ENCODE peak calls at places on chromosomes 3 and 15, in eight cellular contexts. F, M, C, N, D, X, A and H are unnamed samples.

GRCh38 chr15:70192490-70192889 is 94.8 kb upstream of the TLE3 start:
- DNase-seq in F (no peak), M (no peak), C (no peak), N (no peak), D (no peak), X (no peak), A (no peak), H (no peak)

GRCh38 chr15:96472647-96473046 is 142.1 kb downstream of the NR2F2 start:
- DNase-seq in F (no peak), M (no peak), C (no peak), N (no peak), D (no peak), X (no peak), A (no peak), H (no peak)

GRCh38 chr15:48282186-48282585 is 49.0 kb upstream of the DUT start:
- DNase-seq in F (no peak), M (no peak), C (no peak), N (no peak), D (no peak), X (peak), A (no peak), H (peak)

GRCh38 chr15:85800460-85801123 is 5.9 kb upstream of the KLHL25 start:
- DNase-seq in F (no peak), M (no peak), C (peak), N (peak), D (peak), X (peak), A (peak), H (peak)

GRCh38 chr3:179451335-179452165 is at the start of gene GNB4:
- DNase-seq in F (peak), M (peak), C (peak), N (peak), D (peak), X (peak), A (peak), H (peak)

GRCh38 chr3:16063603-16064002 is 110.9 kb upstream of the GALNT15 start:
- DNase-seq in F (no peak), M (no peak), C (no peak), N (no peak), D (no peak), X (no peak), A (no peak), H (no peak)

GRCh38 chr15:76647612-76648011 is 257.5 kb downstream of the SCAPER start:
- DNase-seq in F (no peak), M (no peak), C (no peak), N (no peak), D (no peak), X (no peak), A (no peak), H (no peak)

GRCh38 chr3:143327388-143327787 is 207.8 kb downstream of the CHST2 start:
- DNase-seq in F (no peak), M (no peak), C (no peak), N (no peak), D (no peak), X (no peak), A (no peak), H (no peak)

GRCh38 chr15:62880278-62880677 is 162.3 kb upstream of the TPM1 start:
- DNase-seq in F (no peak), M (no peak), C (no peak), N (no peak), D (no peak), X (peak), A (no peak), H (peak)

DNA sequence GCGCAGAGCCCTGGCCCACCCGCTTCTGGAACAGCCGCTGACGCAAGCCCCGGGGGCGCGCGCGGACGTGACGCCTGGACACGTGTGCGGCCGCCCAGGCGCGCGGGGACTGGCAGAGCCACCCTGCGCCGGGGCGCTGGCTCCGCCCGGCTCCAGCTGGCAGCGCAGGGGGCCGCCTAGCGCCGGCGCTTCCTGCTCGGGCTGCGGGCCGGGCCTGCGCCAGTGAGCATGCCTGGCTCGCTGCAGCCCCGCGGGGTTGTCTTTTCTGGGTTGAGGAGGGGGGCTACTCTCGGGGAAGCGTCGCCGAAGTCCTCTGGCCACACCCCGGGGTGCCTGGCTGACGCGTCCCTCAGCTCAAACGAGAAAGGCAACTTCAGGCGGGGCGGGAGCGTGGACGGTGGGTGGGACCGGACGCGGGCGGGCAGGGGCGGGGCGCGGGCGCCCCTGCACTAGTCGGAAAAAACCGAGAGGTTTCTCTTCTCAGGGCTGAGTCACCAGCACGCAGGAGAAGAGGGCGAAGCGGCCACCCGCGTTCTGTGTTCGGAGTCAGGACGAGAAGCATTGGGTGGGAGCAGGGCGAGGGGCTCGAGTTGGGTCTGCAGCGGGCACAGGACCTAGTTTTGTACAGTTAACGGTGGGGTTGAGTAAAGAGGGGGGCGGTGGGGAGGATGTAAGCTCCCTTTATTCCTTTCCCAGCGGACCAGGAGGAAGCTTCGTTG is at the start of gene SIAH2:
- DNase-seq in F (peak), M (peak), C (peak), N (peak), D (peak), X (peak), A (peak), H (peak)
- H3K4me3 ChIP-seq in F (peak), M (peak), C (peak), N (peak), D (peak), X (peak), A (peak), H (peak)

GRCh38 chr15:71747128-71748083 is 62.9 kb upstream of the NR2E3 start:
- DNase-seq in F (no peak), M (no peak), C (no peak), N (no peak), D (no peak), X (peak), A (no peak), H (peak)
- TF ChIP-seq CTCF in F (no peak), M (peak), C (no peak), N (no peak), D (no peak), X (no peak), A (no peak), H (no peak)

GRCh38 chr3:197950661-197951029 is 655 bp downstream of the RPL35A start:
- DNase-seq in F (no peak), M (no peak), C (no peak), N (no peak), D (no peak), X (no peak), A (no peak), H (no peak)

GRCh38 chr3:197953881-197954280 is 3.9 kb downstream of the RPL35A start:
- DNase-seq in F (no peak), M (no peak), C (no peak), N (no peak), D (no peak), X (peak), A (no peak), H (peak)

GRCh38 chr3:197953325-197953724 is 3.3 kb downstream of the RPL35A start:
- DNase-seq in F (no peak), M (no peak), C (no peak), N (no peak), D (no peak), X (no peak), A (no peak), H (no peak)

GRCh38 chr3:197951392-197951990 is 1.5 kb downstream of the RPL35A start:
- DNase-seq in F (no peak), M (no peak), C (no peak), N (no peak), D (no peak), X (no peak), A (no peak), H (no peak)

GRCh38 chr3:197952440-197952839 is 2.5 kb downstream of the RPL35A start:
- DNase-seq in F (no peak), M (no peak), C (no peak), N (no peak), D (no peak), X (no peak), A (no peak), H (no peak)
- H3K4me3 ChIP-seq in F (no peak), M (no peak), C (no peak), N (no peak), D (no peak), X (peak), A (no peak), H (no peak)

DNA sequence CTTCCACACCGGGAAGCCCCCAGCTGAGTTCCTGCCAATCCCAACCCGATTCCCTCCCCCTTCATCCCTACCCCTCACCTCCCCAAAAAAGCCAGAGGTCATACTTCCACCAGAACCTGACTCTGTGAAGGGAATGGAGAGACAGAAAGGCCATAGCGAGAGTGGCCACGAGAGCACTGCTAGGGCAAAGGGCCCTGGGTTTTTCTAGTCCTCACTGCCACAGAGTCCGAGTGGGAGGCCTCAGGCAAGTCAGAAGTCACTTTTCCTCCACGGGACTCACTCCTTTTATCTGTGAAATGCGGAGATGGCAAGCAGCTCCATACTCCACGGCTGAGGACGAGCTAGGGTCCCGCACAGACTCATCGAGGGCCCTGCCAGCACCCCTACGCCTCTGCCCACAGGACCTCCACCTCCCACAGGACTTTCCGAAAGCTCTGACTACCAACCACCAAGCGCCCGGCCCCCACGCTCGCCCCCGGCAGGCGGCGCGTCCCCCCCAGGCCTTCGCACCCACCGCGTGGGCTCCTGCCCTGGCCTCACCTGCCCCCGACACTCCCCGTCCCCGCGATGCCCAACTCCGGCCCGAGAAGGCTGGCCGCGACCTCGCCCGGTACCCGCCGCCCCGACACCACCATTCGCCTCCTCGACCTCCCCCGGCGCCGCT is 794 bp downstream of the ATP13A3 start:
- DNase-seq in F (peak), M (no peak), C (no peak), N (peak), D (peak), X (peak), A (no peak), H (peak)
- TF ChIP-seq CTCF in F (no peak), M (peak), C (no peak), N (no peak), D (peak), X (peak), A (no peak), H (no peak)

GRCh38 chr3:14451844-14452533 is 49.6 kb downstream of the SLC6A6 start:
- DNase-seq in F (peak), M (no peak), C (no peak), N (no peak), D (peak), X (peak), A (peak), H (peak)

GRCh38 chr3:14453841-14454630 is 51.6 kb downstream of the SLC6A6 start:
- DNase-seq in F (no peak), M (no peak), C (no peak), N (no peak), D (peak), X (no peak), A (no peak), H (no peak)

GRCh38 chr3:14453368-14453710 is 50.9 kb downstream of the SLC6A6 start:
- DNase-seq in F (no peak), M (no peak), C (no peak), N (no peak), D (no peak), X (no peak), A (no peak), H (no peak)

GRCh38 chr3:14450922-14451606 is 48.7 kb downstream of the SLC6A6 start:
- DNase-seq in F (no peak), M (no peak), C (no peak), N (no peak), D (no peak), X (no peak), A (no peak), H (no peak)

GRCh38 chr3:14452676-14453367 is 50.4 kb downstream of the SLC6A6 start:
- DNase-seq in F (peak), M (no peak), C (no peak), N (peak), D (no peak), X (peak), A (peak), H (peak)
- H3K4me3 ChIP-seq in F (no peak), M (no peak), C (no peak), N (no peak), D (no peak), X (peak), A (no peak), H (peak)

DNA sequence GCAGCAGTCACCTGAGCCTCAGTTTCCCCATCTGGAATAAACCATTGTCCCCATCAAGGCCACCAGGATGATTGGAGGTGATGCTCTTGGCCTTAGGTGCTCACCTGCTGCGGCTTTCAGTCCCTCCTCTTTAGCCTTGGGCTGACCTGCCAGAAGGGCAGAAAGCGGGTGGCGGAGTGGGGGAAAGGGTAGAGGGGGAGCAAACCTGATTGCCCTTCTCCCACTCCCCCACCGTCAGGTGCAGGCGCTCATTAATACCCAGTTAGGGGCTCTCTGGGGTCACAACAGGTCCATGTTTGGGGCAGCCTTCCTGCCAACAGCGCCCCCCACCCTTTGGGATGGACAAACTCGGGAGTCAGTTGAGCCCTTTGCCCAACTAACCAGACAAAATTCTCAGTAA is 50.5 kb downstream of the GRIP2 start:
- DNase-seq in F (no peak), M (no peak), C (no peak), N (peak), D (no peak), X (no peak), A (no peak), H (no peak)
- TF ChIP-seq CTCF in F (no peak), M (no peak), C (no peak), N (no peak), D (no peak), X (no peak), A (no peak), H (no peak)

DNA sequence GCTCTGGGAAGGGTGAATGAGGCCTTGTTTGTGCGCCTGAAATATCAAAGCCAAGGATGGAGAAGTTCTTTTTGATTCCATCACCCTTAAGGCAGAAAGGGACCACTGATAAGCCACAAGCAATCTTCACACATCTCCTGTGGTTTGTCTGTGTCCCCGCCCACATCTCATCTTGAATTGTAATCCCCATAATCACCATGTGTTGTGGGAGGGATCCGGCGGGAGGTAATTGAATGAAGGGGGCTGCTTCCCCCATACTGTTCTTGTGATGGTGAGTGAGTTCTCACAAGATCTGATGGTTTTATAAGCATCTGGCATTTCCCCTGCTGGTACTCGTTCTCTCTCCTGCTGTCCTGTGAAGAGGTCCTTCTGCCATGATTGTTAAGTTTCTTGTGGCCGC is 329.6 kb upstream of the RGMA start:
- DNase-seq in F (no peak), M (no peak), C (no peak), N (no peak), D (no peak), X (no peak), A (no peak), H (no peak)
- H3K4me3 ChIP-seq in F (no peak), M (no peak), C (no peak), N (no peak), D (no peak), X (no peak), A (no peak), H (no peak)

GRCh38 chr3:154758109-154758868 is 321.8 kb upstream of the MME start:
- DNase-seq in F (no peak), M (no peak), C (no peak), N (no peak), D (no peak), X (peak), A (no peak), H (peak)
- TF ChIP-seq CTCF in F (no peak), M (peak), C (no peak), N (no peak), D (peak), X (peak), A (no peak), H (peak)

GRCh38 chr3:62372621-62373041 is 719 bp downstream of the FEZF2 start:
- DNase-seq in F (no peak), M (no peak), C (no peak), N (no peak), D (no peak), X (no peak), A (no peak), H (no peak)

GRCh38 chr3:62375655-62376054 is 2.3 kb upstream of the FEZF2 start:
- DNase-seq in F (no peak), M (no peak), C (no peak), N (no peak), D (no peak), X (no peak), A (no peak), H (no peak)

GRCh38 chr3:62373215-62373614 is at the start of gene FEZF2:
- DNase-seq in F (no peak), M (no peak), C (no peak), N (no peak), D (no peak), X (no peak), A (no peak), H (no peak)

GRCh38 chr3:62373714-62374333 is 474 bp upstream of the FEZF2 start:
- DNase-seq in F (no peak), M (no peak), C (no peak), N (no peak), D (no peak), X (no peak), A (no peak), H (no peak)

DNA sequence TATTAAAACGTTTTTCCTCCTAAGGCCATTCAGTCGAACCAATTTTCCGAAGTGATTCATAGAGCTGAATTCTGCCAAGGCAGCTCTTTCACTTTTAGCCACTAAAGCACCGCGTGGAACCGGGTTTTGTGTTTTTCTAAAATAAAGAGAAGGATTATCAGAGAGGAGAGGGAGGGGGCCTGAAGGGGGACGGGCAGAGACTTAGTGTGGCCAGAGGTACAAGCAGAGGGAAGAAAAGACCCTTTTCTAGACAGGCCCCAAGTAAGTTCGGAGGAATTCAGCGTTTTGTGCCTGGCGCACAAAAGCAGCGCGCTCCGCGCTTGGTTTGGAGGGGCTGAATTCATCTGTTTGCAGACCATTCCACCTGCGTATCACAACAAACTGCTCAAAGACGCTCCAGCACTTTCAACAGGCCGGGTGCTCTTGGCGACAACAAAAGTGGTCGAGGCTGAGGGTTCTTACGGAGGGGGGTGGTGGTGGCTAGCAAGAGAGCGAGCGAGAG is 1.1 kb upstream of the FEZF2 start:
- DNase-seq in F (no peak), M (no peak), C (no peak), N (no peak), D (no peak), X (peak), A (no peak), H (peak)
- H3K4me3 ChIP-seq in F (peak), M (no peak), C (peak), N (no peak), D (peak), X (peak), A (peak), H (peak)